ENCODE peak calls at places on chromosome 12, in nine cellular contexts. E is GM12878; C is CD4-positive, alpha-beta T cell; R is foreskin keratinocyte; A is lower lobe of right lung; N is stimulated activated naive CD8-positive, alpha-beta T cell treated with anti-CD3 and anti-CD28 coated beads, Interleukin-15, amount 100 ng/mL, for 72 hours; G is A549; X is activated B cell treated with CpG ODN at 0.5 μM for 24 hours; K is Panc1. B is an unnamed sample.

GRCh38 chr12:133106253-133106652 is 23.8 kb downstream of the ZNF891 start:
- ATAC-seq in N (no peak), C (no peak), X (no peak), A (no peak), R (no peak), K (no peak), E (no peak), G (no peak), B (no peak)

GRCh38 chr12:110721570-110721969 is 21.1 kb downstream of the PPP1CC start:
- ATAC-seq in E (no peak), N (no peak), A (no peak), X (no peak), C (no peak), K (no peak), R (no peak), G (no peak), B (no peak)

GRCh38 chr12:14695685-14696084 is 714 bp downstream of the GUCY2C start:
- ATAC-seq in N (no peak), E (no peak), A (no peak), G (no peak), X (no peak), C (no peak), K (no peak), R (no peak), B (no peak)

GRCh38 chr12:108772247-108772646 is 40.9 kb upstream of the CORO1C start:
- ATAC-seq in R (no peak), A (no peak), K (no peak), N (no peak), C (no peak), G (no peak), E (peak), X (peak), B (peak)

GRCh38 chr12:27970981-27971489 is 1.5 kb downstream of the PTHLH start:
- ATAC-seq in C (no peak), X (no peak), E (no peak), N (no peak), K (no peak), A (no peak), G (no peak), R (no peak), B (no peak)

GRCh38 chr12:103877288-103877687 is 36.3 kb upstream of the NT5DC3 start:
- ATAC-seq in C (no peak), G (no peak), K (no peak), A (no peak), R (no peak), X (no peak), N (no peak), E (no peak), B (no peak)

GRCh38 chr12:53414756-53415417 is 8.8 kb upstream of the AMHR2 start:
- ATAC-seq in N (no peak), K (no peak), G (no peak), A (no peak), E (no peak), R (no peak), X (no peak), C (no peak), B (no peak)

GRCh38 chr12:122125452-122126341 is 47.1 kb downstream of the MLXIP start:
- ATAC-seq in G (no peak), X (no peak), C (no peak), N (no peak), E (no peak), K (no peak), A (no peak), R (no peak), B (no peak)

GRCh38 chr12:83145325-83145724 is 458.6 kb downstream of the TMTC2 start:
- ATAC-seq in N (no peak), G (no peak), K (no peak), A (no peak), E (no peak), R (no peak), C (no peak), X (no peak), B (no peak)

GRCh38 chr12:56628671-56629458 is 1.3 kb downstream of the BAZ2A start:
- ATAC-seq in G (no peak), C (peak), A (peak), E (peak), R (no peak), K (peak), N (peak), X (peak), B (peak)

GRCh38 chr12:96236221-96236822 is 42.1 kb downstream of the ELK3 start:
- ATAC-seq in N (peak), A (peak), C (peak), X (no peak), E (no peak), K (no peak), R (no peak), G (no peak), B (no peak)

GRCh38 chr12:10557329-10557728 is 51.6 kb downstream of the EIF2S3B start:
- ATAC-seq in C (no peak), E (peak), X (no peak), A (no peak), N (no peak), K (no peak), R (no peak), G (no peak), B (no peak)

GRCh38 chr12:122293081-122293480 is 26.8 kb upstream of the VPS33A start:
- ATAC-seq in C (no peak), K (no peak), X (no peak), A (no peak), G (no peak), R (no peak), N (no peak), E (no peak), B (no peak)

GRCh38 chr12:69708649-69709048 is 9.5 kb upstream of the BEST3 start:
- ATAC-seq in X (no peak), A (no peak), E (no peak), N (no peak), R (no peak), K (no peak), C (no peak), G (no peak), B (no peak)

GRCh38 chr12:42583017-42583416 is 6.5 kb downstream of the PRICKLE1 start:
- ATAC-seq in C (no peak), E (no peak), A (no peak), G (no peak), K (no peak), X (no peak), N (no peak), R (no peak), B (no peak)

GRCh38 chr12:121894633-121895032 is 6.0 kb downstream of the PSMD9 start:
- ATAC-seq in R (no peak), X (no peak), C (peak), E (peak), N (peak), K (peak), G (peak), A (no peak), B (no peak)

GRCh38 chr12:116133149-116133548 is 144.3 kb downstream of the MED13L start:
- ATAC-seq in C (no peak), X (peak), E (peak), N (peak), G (no peak), K (no peak), A (peak), R (no peak), B (no peak)

GRCh38 chr12:40829738-40830144 is 137.5 kb downstream of the CNTN1 start:
- ATAC-seq in G (peak), E (no peak), X (no peak), R (peak), N (no peak), A (no peak), K (no peak), C (no peak), B (no peak)

GRCh38 chr12:49346659-49347306 is at the start of gene DNAJC22:
- ATAC-seq in A (peak), E (peak), R (peak), N (peak), K (peak), G (no peak), X (no peak), C (peak), B (no peak)

GRCh38 chr12:13339538-13339937 is 143.0 kb downstream of the EMP1 start:
- ATAC-seq in N (no peak), A (no peak), K (no peak), X (no peak), G (peak), E (no peak), R (peak), C (no peak), B (no peak)

GRCh38 chr12:28872654-28873268 is 276.3 kb upstream of the FAR2 start:
- ATAC-seq in K (peak), N (no peak), G (peak), R (peak), C (no peak), E (peak), A (peak), X (no peak), B (no peak)

GRCh38 chr12:119642986-119643385 is 24.9 kb upstream of the PRKAB1 start:
- ATAC-seq in R (no peak), K (no peak), E (no peak), G (no peak), N (no peak), C (no peak), A (no peak), X (no peak), B (no peak)

GRCh38 chr12:125185740-125186470 is 120.7 kb downstream of the AACS start:
- ATAC-seq in G (peak), X (peak), K (peak), A (peak), R (peak), N (peak), C (no peak), E (peak), B (peak)

GRCh38 chr12:93279849-93280412 is 97.8 kb upstream of the NUDT4 start:
- ATAC-seq in R (no peak), K (no peak), E (no peak), N (no peak), G (no peak), X (no peak), A (no peak), C (no peak), B (no peak)

GRCh38 chr12:65720136-65720535 is 104.1 kb upstream of the HMGA2 start:
- ATAC-seq in K (no peak), E (no peak), A (no peak), R (peak), C (no peak), X (no peak), G (no peak), N (no peak), B (no peak)

GRCh38 chr12:54141534-54142475 is 47.0 kb downstream of the SMUG1 start:
- ATAC-seq in G (no peak), N (no peak), C (no peak), E (no peak), K (no peak), R (peak), X (no peak), A (no peak), B (no peak)

GRCh38 chr12:130973109-130973508 is 19.4 kb downstream of the ADGRD1 start:
- ATAC-seq in N (no peak), K (no peak), R (no peak), E (no peak), X (no peak), A (no peak), G (no peak), C (no peak), B (no peak)

GRCh38 chr12:109027767-109028166 is 6.9 kb upstream of the SVOP start:
- ATAC-seq in K (no peak), R (no peak), X (no peak), N (no peak), E (no peak), C (no peak), G (no peak), A (no peak), B (no peak)

GRCh38 chr12:97063292-97063935 is 156.4 kb downstream of the NEDD1 start:
- ATAC-seq in X (no peak), R (no peak), A (peak), N (no peak), E (no peak), K (no peak), G (no peak), C (no peak), B (no peak)

GRCh38 chr12:95390932-95391331 is 83.0 kb upstream of the METAP2 start:
- ATAC-seq in G (no peak), K (no peak), X (no peak), R (no peak), A (no peak), E (peak), N (no peak), C (no peak), B (peak)

GRCh38 chr12:44915958-44916357 is 39.8 kb upstream of the NELL2 start:
- ATAC-seq in G (no peak), R (no peak), A (no peak), C (no peak), X (no peak), E (no peak), N (no peak), K (no peak), B (no peak)

GRCh38 chr12:70327541-70327940 is 38.5 kb upstream of the KCNMB4 start:
- ATAC-seq in E (no peak), C (no peak), N (no peak), A (no peak), R (no peak), X (no peak), G (no peak), K (no peak), B (no peak)